ENCODE peak calls at places on chromosome X, in eight cellular contexts. N is mucosa of descending colon, C is psoas muscle, Q is osteocyte, D is adrenal gland, V is ovary, U is fibroblast of lung, F is GM10248. Y is an unnamed sample.

GRCh38 chrX:39764441-39764914 is 333.3 kb downstream of the BCOR start:
- DNase-seq in Q (no peak), C (no peak), D (no peak), N (no peak), V (no peak), F (no peak), U (no peak), Y (no peak)

GRCh38 chrX:154373340-154374306 is 811 bp downstream of the FLNA start:
- DNase-seq in Q (no peak), V (peak), D (peak), F (no peak), C (peak), U (peak), N (peak), Y (no peak)

GRCh38 chrX:18173494-18174180 is 47.0 kb downstream of the BEND2 start:
- DNase-seq in U (no peak), D (no peak), N (no peak), C (peak), Q (no peak), F (no peak), V (no peak), Y (no peak)

GRCh38 chrX:53714580-53715335 is 28.2 kb upstream of the HUWE1 start:
- DNase-seq in Q (no peak), U (peak), D (no peak), C (no peak), N (no peak), F (peak), V (no peak), Y (peak)

GRCh38 chrX:65524139-65524538 is 10.4 kb downstream of the LAS1L start:
- DNase-seq in N (no peak), C (no peak), U (no peak), D (no peak), Q (no peak), V (no peak), F (no peak), Y (no peak)

GRCh38 chrX:123425904-123426303 is 241.8 kb downstream of the GRIA3 start:
- DNase-seq in D (peak), Q (no peak), F (no peak), U (peak), N (no peak), V (peak), C (no peak), Y (no peak)

GRCh38 chrX:12825801-12826200 is 34.6 kb downstream of the PRPS2 start:
- DNase-seq in V (no peak), F (no peak), Q (no peak), N (no peak), D (no peak), U (peak), C (no peak), Y (no peak)

GRCh38 chrX:130393451-130394074 is 8.1 kb upstream of the GPR119 start:
- DNase-seq in F (no peak), U (peak), N (no peak), C (no peak), V (no peak), Q (peak), D (peak), Y (no peak)

GRCh38 chrX:113929004-113929403 is 654.9 kb upstream of the HTR2C start:
- DNase-seq in U (peak), D (peak), C (no peak), Q (no peak), N (no peak), V (no peak), F (no peak), Y (peak)

GRCh38 chrX:49853661-49854060 is 24.6 kb downstream of the PAGE4 start:
- DNase-seq in Q (no peak), N (no peak), V (no peak), U (no peak), F (no peak), C (no peak), D (no peak), Y (no peak)

GRCh38 chrX:49848275-49848674 is 19.2 kb downstream of the PAGE4 start:
- DNase-seq in D (no peak), F (no peak), V (no peak), C (no peak), N (no peak), U (no peak), Q (no peak), Y (no peak)

GRCh38 chrX:49846004-49846403 is 16.9 kb downstream of the PAGE4 start:
- DNase-seq in D (no peak), U (no peak), Q (no peak), V (no peak), N (no peak), F (no peak), C (no peak), Y (no peak)

GRCh38 chrX:49846545-49846944 is 17.4 kb downstream of the PAGE4 start:
- DNase-seq in D (no peak), U (no peak), N (no peak), Q (no peak), F (no peak), V (no peak), C (no peak), Y (no peak)

GRCh38 chrX:49850028-49850427 is 20.9 kb downstream of the PAGE4 start:
- DNase-seq in D (no peak), F (no peak), N (no peak), U (no peak), Q (no peak), C (no peak), V (no peak), Y (no peak)
- TF ChIP-seq CTCF in D (no peak), F (no peak), N (no peak), U (no peak), Q (no peak), C (no peak), V (no peak), Y (no peak)

DNA sequence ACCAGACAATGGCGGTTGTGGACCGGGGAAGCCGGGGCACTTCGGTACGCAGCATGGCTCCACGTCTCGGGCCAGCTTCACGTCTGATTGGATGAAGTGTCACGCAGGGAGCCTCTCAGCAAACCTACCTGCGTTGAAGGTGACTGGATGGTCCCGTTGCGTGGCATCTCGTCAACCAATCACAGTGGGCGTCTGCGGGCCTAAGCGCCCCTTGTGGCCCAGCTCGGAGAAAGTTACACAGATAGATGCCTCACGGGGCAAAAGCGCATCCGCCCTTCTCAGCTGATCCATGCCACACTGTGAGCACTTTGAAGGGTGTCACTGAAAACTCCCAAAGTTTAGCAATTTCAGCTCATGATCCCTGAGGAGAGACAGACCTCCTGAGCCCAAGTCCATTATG is at the start of gene H2BW1:
- DNase-seq in C (no peak), V (no peak), U (no peak), F (no peak), N (no peak), D (no peak), Q (no peak), Y (no peak)
- TF ChIP-seq CTCF in C (no peak), V (no peak), U (no peak), F (no peak), N (no peak), D (no peak), Q (no peak), Y (no peak)

GRCh38 chrX:21989415-21989814 is 42.7 kb upstream of the PHEX start:
- DNase-seq in N (no peak), D (no peak), F (peak), Q (no peak), V (no peak), C (no peak), U (no peak), Y (peak)
- TF ChIP-seq CTCF in N (no peak), D (no peak), F (no peak), Q (no peak), V (no peak), C (no peak), U (no peak), Y (no peak)

GRCh38 chrX:28590394-28590793 is 3.1 kb downstream of the IL1RAPL1 start:
- DNase-seq in U (peak), N (no peak), D (no peak), F (no peak), V (no peak), C (no peak), Q (no peak), Y (no peak)

GRCh38 chrX:28591542-28591941 is 4.3 kb downstream of the IL1RAPL1 start:
- DNase-seq in D (no peak), C (no peak), U (no peak), F (no peak), V (no peak), N (no peak), Q (no peak), Y (no peak)

GRCh38 chrX:28595346-28595745 is 8.1 kb downstream of the IL1RAPL1 start:
- DNase-seq in U (no peak), Q (no peak), N (no peak), V (no peak), D (no peak), C (no peak), F (no peak), Y (no peak)
- TF ChIP-seq CTCF in U (no peak), Q (no peak), N (no peak), V (no peak), D (no peak), C (no peak), F (no peak), Y (no peak)

DNA sequence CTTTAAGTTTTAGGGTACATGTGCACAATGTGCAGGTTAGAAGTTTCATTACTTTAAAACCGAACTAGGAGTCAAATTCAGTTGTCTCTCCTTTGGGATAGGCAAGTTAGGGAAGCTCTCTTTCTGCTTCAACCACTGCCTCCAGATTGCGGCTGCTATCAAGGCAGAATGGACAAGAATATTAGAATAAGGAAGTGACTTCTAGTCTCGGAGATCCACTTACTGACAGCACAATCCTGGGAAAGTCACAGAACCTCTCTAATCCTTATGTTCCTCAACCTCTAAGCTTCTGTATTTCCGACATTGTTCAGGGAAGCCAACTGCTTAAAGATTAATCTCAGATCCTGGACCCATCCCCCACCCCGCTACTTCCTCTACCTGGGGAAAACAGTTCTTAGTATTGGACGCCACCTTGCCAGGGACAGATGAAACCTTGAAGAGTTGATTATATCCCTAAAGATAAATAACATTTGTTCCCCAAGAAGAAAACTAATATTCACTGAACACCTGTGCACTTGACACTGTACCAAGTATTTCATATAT is 2.1 kb downstream of the NUP62CL start:
- DNase-seq in C (no peak), V (no peak), N (no peak), U (no peak), F (no peak), Q (no peak), D (no peak), Y (no peak)
- TF ChIP-seq CTCF in C (no peak), V (no peak), N (no peak), U (no peak), F (no peak), Q (no peak), D (no peak), Y (no peak)

DNA sequence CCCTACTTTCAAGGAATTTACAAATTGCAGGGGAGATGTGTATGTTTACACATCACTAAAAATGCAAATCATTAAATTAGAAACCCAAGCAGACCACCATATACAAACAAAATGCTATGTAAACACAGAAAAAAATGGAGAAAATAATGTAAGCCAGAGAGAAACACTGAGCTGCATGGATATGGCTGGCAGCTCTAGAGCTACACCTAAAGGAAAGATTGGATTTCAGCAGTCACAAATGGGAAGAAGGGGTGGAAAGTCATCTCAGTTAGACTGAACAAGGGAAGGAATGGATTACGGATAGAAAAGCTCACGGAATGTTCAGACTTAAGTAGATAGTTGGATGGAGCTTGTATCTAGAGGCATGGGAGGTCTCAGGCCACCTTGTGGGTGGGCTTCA is 186.3 kb downstream of the MOSPD2 start:
- DNase-seq in V (no peak), D (no peak), F (no peak), N (no peak), C (no peak), U (no peak), Q (no peak), Y (no peak)
- TF ChIP-seq CTCF in V (no peak), D (no peak), F (no peak), N (no peak), C (no peak), U (no peak), Q (peak), Y (no peak)

Y was measured in GM13976.